ENCODE peak calls at places on chromosomes 13 and 19, in nine cellular contexts. J is heart right ventricle; Q is activated CD8-positive, alpha-beta memory T cell treated with anti-CD3 and anti-CD28 coated beads, Interleukin-2, amount 10 ng/mL, durations not matched to agents 7 days and 5 days; D is GM23338; E is gastrocnemius medialis; P is right cardiac atrium; G is HepG2; T is IMR-90; C is Right ventricle myocardium superior. B is an unnamed sample.

GRCh38 chr13:36533806-36534205 is 101.5 kb downstream of the CCNA1 start:
- ATAC-seq in E (no peak), Q (no peak), C (no peak), P (no peak), J (no peak), G (no peak), D (no peak), T (no peak), B (no peak)

GRCh38 chr19:47381653-47382279 is 32.7 kb downstream of the DHX34 start:
- ATAC-seq in T (no peak), G (no peak), Q (peak), D (no peak), E (no peak), J (no peak), P (no peak), C (no peak), B (peak)

GRCh38 chr19:1826557-1827521 is 14.8 kb upstream of the ATP8B3 start:
- ATAC-seq in E (no peak), T (peak), J (peak), Q (no peak), C (no peak), P (no peak), D (peak), G (no peak), B (no peak)

GRCh38 chr19:28426902-28427232 is 786.1 kb downstream of the UQCRFS1 start:
- ATAC-seq in T (no peak), G (no peak), E (no peak), J (no peak), D (no peak), Q (no peak), P (no peak), C (no peak), B (no peak)

GRCh38 chr13:110524484-110525254 is 36.9 kb downstream of the RAB20 start:
- ATAC-seq in P (peak), T (peak), D (no peak), C (peak), J (peak), Q (peak), E (peak), G (no peak), B (peak)

GRCh38 chr19:34135033-34135370 is 37.3 kb upstream of the LSM14A start:
- ATAC-seq in D (peak), T (no peak), G (peak), Q (no peak), P (peak), C (peak), J (no peak), E (no peak), B (no peak)

GRCh38 chr13:91311491-91311890 is 36.0 kb upstream of the MIR17HG start:
- ATAC-seq in D (peak), C (no peak), E (no peak), T (no peak), J (no peak), Q (peak), G (peak), P (no peak), B (no peak)

GRCh38 chr13:33676045-33676699 is 141.8 kb upstream of the RFC3 start:
- ATAC-seq in C (peak), E (peak), G (peak), P (peak), D (no peak), J (peak), T (peak), Q (no peak), B (no peak)

GRCh38 chr13:75704194-75704941 is 68.2 kb downstream of the LMO7 start:
- ATAC-seq in E (no peak), Q (no peak), D (no peak), C (no peak), G (no peak), T (peak), J (no peak), P (no peak), B (no peak)

GRCh38 chr13:79780240-79780639 is 299.3 kb downstream of the NDFIP2 start:
- ATAC-seq in Q (no peak), G (no peak), J (no peak), T (no peak), P (no peak), C (no peak), D (no peak), E (peak), B (no peak)

GRCh38 chr19:39848392-39848791 is 2.2 kb upstream of the FBL start:
- ATAC-seq in P (no peak), C (no peak), G (no peak), Q (no peak), T (no peak), E (no peak), D (no peak), J (no peak), B (no peak)

GRCh38 chr19:16608290-16608704 is 19.7 kb downstream of the MED26 start:
- ATAC-seq in G (no peak), Q (peak), E (peak), J (peak), C (peak), D (no peak), T (peak), P (peak), B (peak)

GRCh38 chr13:83340170-83340569 is 542.1 kb downstream of the SLITRK1 start:
- ATAC-seq in T (no peak), C (no peak), G (no peak), J (no peak), D (no peak), E (no peak), Q (no peak), P (no peak), B (no peak)

GRCh38 chr19:4852484-4852883 is 15.0 kb downstream of the PLIN3 start:
- ATAC-seq in Q (no peak), J (no peak), T (no peak), E (no peak), G (no peak), C (peak), P (peak), D (no peak), B (no peak)

GRCh38 chr13:98214707-98215106 is 37.6 kb upstream of the RNF113B start:
- ATAC-seq in D (no peak), Q (no peak), J (no peak), E (no peak), P (no peak), T (no peak), C (no peak), G (no peak), B (no peak)

GRCh38 chr13:49858183-49858856 is 65.8 kb upstream of the KPNA3 start:
- ATAC-seq in E (peak), D (no peak), T (peak), Q (no peak), G (peak), P (no peak), J (no peak), C (peak), B (no peak)

GRCh38 chr19:1247747-1248453 is 483 bp upstream of the MIDN start:
- ATAC-seq in P (peak), J (peak), D (peak), G (no peak), C (no peak), Q (peak), E (peak), T (no peak), B (no peak)

GRCh38 chr13:93151277-93151676 is 75.3 kb upstream of the GPC6 start:
- ATAC-seq in E (no peak), P (peak), J (peak), C (no peak), Q (no peak), T (peak), G (no peak), D (no peak), B (no peak)

GRCh38 chr13:59477011-59477410 is 686.7 kb downstream of the DIAPH3 start:
- ATAC-seq in E (no peak), C (no peak), T (no peak), J (peak), P (peak), D (no peak), G (peak), Q (no peak), B (no peak)

GRCh38 chr19:1828279-1829238 is 16.5 kb upstream of the ATP8B3 start:
- ATAC-seq in G (no peak), P (no peak), E (no peak), D (no peak), Q (no peak), T (no peak), J (no peak), C (no peak), B (peak)

GRCh38 chr19:29645911-29646310 is 19.4 kb upstream of the PLEKHF1 start:
- ATAC-seq in P (peak), G (peak), Q (peak), E (peak), J (peak), D (peak), C (peak), T (peak), B (no peak)

GRCh38 chr19:46495789-46496099 is at the start of gene PNMA8B:
- ATAC-seq in Q (no peak), J (peak), G (no peak), C (peak), P (peak), T (peak), D (peak), E (no peak), B (peak)

GRCh38 chr13:98548230-98548629 is 28.7 kb downstream of the STK24 start:
- ATAC-seq in G (no peak), D (no peak), Q (no peak), J (no peak), E (no peak), C (no peak), T (no peak), P (no peak), B (no peak)

GRCh38 chr13:22111152-22111783 is 440.4 kb downstream of the FGF9 start:
- ATAC-seq in J (no peak), P (no peak), E (no peak), T (no peak), G (no peak), D (no peak), C (no peak), Q (no peak), B (no peak)

GRCh38 chr19:3359850-3360493 is 6.4 kb upstream of the NFIC start:
- ATAC-seq in T (peak), P (no peak), J (no peak), E (peak), Q (peak), D (no peak), C (no peak), G (no peak), B (peak)

GRCh38 chr19:55081773-55082022 is 6.0 kb downstream of the EPS8L1 start:
- ATAC-seq in C (no peak), D (no peak), T (no peak), P (no peak), G (no peak), E (no peak), J (no peak), Q (no peak), B (no peak)